ENCODE peak calls at places on chromosomes 5 and 9, in six cellular contexts. R is H1, U is tibial artery, N is PC-3, S is HAP-1, G is aorta. E is an unnamed sample. For H3K4me1 and H3K27me3, the result is how much of the 10 kb centered on the place peaks cover.

GRCh38 chr5:151081426-151082273 is 816 bp upstream of the TNIP1 start:
- DNase-seq in R (no peak), U (no peak), N (peak), S (peak), G (no peak), E (no peak)

GRCh38 chr5:90655423-90655822 is 96.8 kb downstream of the ADGRV1 start:
- DNase-seq in R (no peak), U (no peak), N (no peak), S (no peak), G (no peak), E (no peak)

GRCh38 chr5:74877624-74878304 is 11.6 kb upstream of the FAM169A start:
- DNase-seq in R (no peak), U (no peak), N (no peak), S (peak), G (no peak), E (no peak)

GRCh38 chr9:20790721-20791120 is 106.7 kb downstream of the FOCAD start:
- DNase-seq in R (no peak), U (no peak), N (no peak), S (no peak), G (no peak), E (no peak)

GRCh38 chr5:95821110-95822021 is 1.2 kb downstream of the GLRX start:
- DNase-seq in R (no peak), U (no peak), N (no peak), S (no peak), G (no peak), E (no peak)

GRCh38 chr5:137796279-137796678 is 42.1 kb upstream of the HNRNPA0 start:
- DNase-seq in R (no peak), U (no peak), N (no peak), S (no peak), G (no peak), E (no peak)

GRCh38 chr5:88539642-88540476 is 271.2 kb upstream of the TMEM161B start:
- DNase-seq in R (no peak), U (no peak), N (no peak), S (peak), G (no peak), E (no peak)

GRCh38 chr5:12245429-12245828 is 341.2 kb upstream of the CTNND2 start:
- DNase-seq in R (no peak), U (no peak), N (peak), S (no peak), G (no peak), E (no peak)

GRCh38 chr9:98038958-98039357 is 17.6 kb upstream of the NANS start:
- DNase-seq in R (no peak), U (no peak), N (no peak), S (no peak), G (no peak), E (no peak)

GRCh38 chr5:159712672-159713071 is 203.6 kb upstream of the ADRA1B start:
- DNase-seq in R (no peak), U (no peak), N (no peak), S (no peak), G (no peak), E (no peak)

GRCh38 chr9:108151161-108151586 is 661.6 kb upstream of the KLF4 start:
- DNase-seq in R (no peak), U (peak), N (no peak), S (no peak), G (no peak), E (no peak)

GRCh38 chr5:76402251-76402879 is 720 bp upstream of the IQGAP2 start:
- DNase-seq in R (no peak), U (peak), N (no peak), S (peak), G (peak), E (no peak)

GRCh38 chr5:119275146-119275872 is 80.5 kb upstream of the TNFAIP8 start:
- DNase-seq in R (no peak), U (no peak), N (peak), S (no peak), G (no peak), E (no peak)

GRCh38 chr9:84174486-84174885 is 166.1 kb downstream of the SLC28A3 start:
- DNase-seq in R (no peak), U (no peak), N (no peak), S (no peak), G (no peak), E (no peak)

GRCh38 chr5:90356612-90357011 is 52.9 kb downstream of the CETN3 start:
- DNase-seq in R (no peak), U (no peak), N (no peak), S (peak), G (no peak), E (no peak)

GRCh38 chr9:105690742-105691141 is 3.6 kb upstream of the TMEM38B start:
- DNase-seq in R (no peak), U (no peak), N (peak), S (no peak), G (no peak), E (no peak)

GRCh38 chr5:134553816-134554215 is 28.3 kb downstream of the JADE2 start:
- DNase-seq in R (no peak), U (no peak), N (no peak), S (no peak), G (no peak), E (no peak)

GRCh38 chr5:132414634-132415377 is 45.3 kb downstream of the SLC22A5 start:
- DNase-seq in R (no peak), U (no peak), N (peak), S (no peak), G (no peak), E (no peak)

GRCh38 chr9:33446507-33447403 is 638 bp downstream of the AQP3 start:
- DNase-seq in R (no peak), U (no peak), N (peak), S (no peak), G (peak), E (no peak)

GRCh38 chr5:75886706-75887105 is 169.5 kb upstream of the POC5 start:
- DNase-seq in R (no peak), U (no peak), N (peak), S (no peak), G (no peak), E (no peak)

GRCh38 chr9:91991621-91992435 is 41.8 kb upstream of the ROR2 start:
- DNase-seq in R (peak), U (no peak), N (no peak), S (no peak), G (no peak), E (no peak)

GRCh38 chr9:2087500-2088313 is 72.6 kb downstream of the SMARCA2 start:
- DNase-seq in R (no peak), U (no peak), N (peak), S (peak), G (no peak), E (peak)

GRCh38 chr9:80204054-80204453 is 632.3 kb downstream of the TLE4 start:
- DNase-seq in R (no peak), U (no peak), N (peak), S (no peak), G (no peak), E (no peak)

GRCh38 chr9:69229367-69229766 is 55.3 kb downstream of the TJP2 start:
- DNase-seq in R (no peak), U (no peak), N (no peak), S (no peak), G (no peak), E (no peak)

GRCh38 chr5:103693485-103693884 is 130.9 kb upstream of the NUDT12 start:
- DNase-seq in R (no peak), U (no peak), N (no peak), S (no peak), G (no peak), E (no peak)

GRCh38 chr5:154406231-154406630 is 39.6 kb upstream of the SAP30L start:
- DNase-seq in R (no peak), U (no peak), N (peak), S (no peak), G (no peak), E (no peak)

GRCh38 chr5:68086857-68087256 is 128.7 kb upstream of the PIK3R1 start:
- DNase-seq in R (no peak), U (peak), N (no peak), S (no peak), G (peak), E (no peak)

GRCh38 chr9:3517377-3518048 is 8.3 kb downstream of the RFX3 start:
- DNase-seq in R (no peak), U (no peak), N (no peak), S (no peak), G (no peak), E (no peak)

GRCh38 chr5:157059093-157059539 is at the start of gene HAVCR1:
- DNase-seq in R (no peak), U (no peak), N (no peak), S (no peak), G (no peak), E (no peak)

GRCh38 chr5:142145106-142145900 is 36.7 kb downstream of the NDFIP1 start:
- DNase-seq in R (peak), U (peak), N (peak), S (peak), G (peak), E (peak)

GRCh38 chr9:118643118-118643517 is 726.1 kb downstream of the BRINP1 start:
- DNase-seq in R (peak), U (no peak), N (peak), S (no peak), G (peak), E (peak)

GRCh38 chr5:180380856-180381255 is 27.7 kb upstream of the GFPT2 start:
- DNase-seq in R (no peak), U (no peak), N (no peak), S (no peak), G (no peak), E (no peak)

GRCh38 chr5:152631217-152631616 is 226.1 kb upstream of the NMUR2 start:
- DNase-seq in R (no peak), U (no peak), N (no peak), S (no peak), G (no peak), E (no peak)

DNA sequence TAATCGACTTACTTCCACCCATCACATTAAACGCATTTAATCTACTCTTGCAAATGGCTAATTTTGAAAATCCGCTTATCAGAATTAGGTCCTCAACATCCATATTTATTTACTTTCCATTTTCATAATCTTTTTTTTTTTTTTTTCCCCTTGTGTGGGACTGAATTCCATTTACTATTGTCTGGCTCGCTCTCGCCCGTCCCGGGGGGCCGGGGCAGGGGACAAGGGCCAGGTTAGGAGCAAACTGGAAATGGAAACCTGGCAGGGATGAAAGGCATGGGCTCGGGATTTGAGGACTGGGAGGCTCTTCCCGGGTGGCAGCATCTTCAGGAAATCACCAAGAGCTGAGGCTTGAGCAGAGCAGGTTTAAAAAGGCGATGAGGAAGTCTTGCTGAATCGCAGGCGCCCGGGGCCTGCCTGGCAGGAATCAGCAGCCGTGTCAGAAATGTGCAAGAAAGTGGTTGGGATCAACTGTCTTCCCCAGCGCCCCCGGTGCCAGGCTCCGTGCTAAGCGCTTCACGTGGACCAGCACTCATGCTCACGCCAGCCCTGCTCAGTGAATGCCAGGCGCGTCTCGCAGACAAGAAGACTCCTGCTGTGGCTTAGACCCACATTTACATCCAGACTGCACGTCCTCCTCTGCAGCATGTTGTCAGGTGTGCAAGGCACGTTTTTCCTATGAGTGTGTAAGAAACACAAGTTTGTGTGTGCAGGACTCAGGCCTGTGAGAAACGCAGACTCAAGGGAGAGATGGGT is 66.4 kb upstream of the UNC5A start:
- DNase-seq in R (peak), U (no peak), N (no peak), S (no peak), G (no peak), E (no peak)
- H3K4me3 ChIP-seq in R (peak), U (no peak), N (peak), S (no peak), G (no peak), E (peak)

DNA sequence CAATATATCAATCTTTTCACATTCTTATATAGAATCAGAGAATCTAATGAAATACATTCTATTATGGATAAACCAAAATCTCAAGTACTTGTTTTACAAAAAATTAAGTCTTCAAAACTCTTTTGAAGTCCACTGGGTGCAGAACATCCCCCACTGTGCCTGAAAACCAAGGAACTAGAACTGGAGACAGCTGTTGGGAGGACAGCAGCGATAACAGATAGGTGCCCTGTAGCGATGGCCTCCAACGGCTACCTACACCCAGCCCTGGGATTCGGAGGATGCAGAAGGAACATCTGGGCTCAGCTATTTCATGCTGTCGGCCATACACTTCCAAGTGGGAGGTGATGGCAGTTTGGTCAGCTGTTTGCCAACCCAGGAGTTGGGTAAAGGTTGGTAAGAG is 129.3 kb upstream of the LHFPL2 start:
- DNase-seq in R (no peak), U (no peak), N (no peak), S (no peak), G (no peak), E (no peak)
- H3K4me1 ChIP-seq in R (under half), U (under half), N (under half), S (under half), G (under half), E (under half)

GRCh38 chr9:130298663-130299279 is 33.2 kb downstream of the HMCN2 start:
- DNase-seq in R (peak), U (no peak), N (peak), S (peak), G (peak), E (peak)

GRCh38 chr9:130299785-130300615 is 34.4 kb downstream of the HMCN2 start:
- DNase-seq in R (no peak), U (no peak), N (no peak), S (no peak), G (peak), E (no peak)

GRCh38 chr9:130301483-130302286 is 36.1 kb downstream of the HMCN2 start:
- DNase-seq in R (no peak), U (peak), N (no peak), S (no peak), G (peak), E (no peak)

GRCh38 chr9:130302785-130303612 is 37.4 kb downstream of the HMCN2 start:
- DNase-seq in R (no peak), U (no peak), N (no peak), S (no peak), G (no peak), E (no peak)

GRCh38 chr9:130300739-130301138 is 35.2 kb downstream of the HMCN2 start:
- DNase-seq in R (no peak), U (no peak), N (no peak), S (no peak), G (no peak), E (no peak)
- H3K27me3 ChIP-seq in R (under half), U (under half), N (under half), S (under half), G (under half), E (under half)

GRCh38 chr9:136349546-136349945 is 14.0 kb downstream of the DNLZ start:
- DNase-seq in R (no peak), U (no peak), N (no peak), S (no peak), G (no peak), E (no peak)

GRCh38 chr9:136348691-136349090 is 14.9 kb downstream of the DNLZ start:
- DNase-seq in R (no peak), U (no peak), N (no peak), S (no peak), G (no peak), E (no peak)

GRCh38 chr9:136346157-136346481 is 17.4 kb downstream of the DNLZ start:
- DNase-seq in R (no peak), U (no peak), N (no peak), S (no peak), G (no peak), E (no peak)

GRCh38 chr9:136346927-136347465 is 16.5 kb downstream of the DNLZ start:
- DNase-seq in R (no peak), U (no peak), N (no peak), S (no peak), G (no peak), E (no peak)

DNA sequence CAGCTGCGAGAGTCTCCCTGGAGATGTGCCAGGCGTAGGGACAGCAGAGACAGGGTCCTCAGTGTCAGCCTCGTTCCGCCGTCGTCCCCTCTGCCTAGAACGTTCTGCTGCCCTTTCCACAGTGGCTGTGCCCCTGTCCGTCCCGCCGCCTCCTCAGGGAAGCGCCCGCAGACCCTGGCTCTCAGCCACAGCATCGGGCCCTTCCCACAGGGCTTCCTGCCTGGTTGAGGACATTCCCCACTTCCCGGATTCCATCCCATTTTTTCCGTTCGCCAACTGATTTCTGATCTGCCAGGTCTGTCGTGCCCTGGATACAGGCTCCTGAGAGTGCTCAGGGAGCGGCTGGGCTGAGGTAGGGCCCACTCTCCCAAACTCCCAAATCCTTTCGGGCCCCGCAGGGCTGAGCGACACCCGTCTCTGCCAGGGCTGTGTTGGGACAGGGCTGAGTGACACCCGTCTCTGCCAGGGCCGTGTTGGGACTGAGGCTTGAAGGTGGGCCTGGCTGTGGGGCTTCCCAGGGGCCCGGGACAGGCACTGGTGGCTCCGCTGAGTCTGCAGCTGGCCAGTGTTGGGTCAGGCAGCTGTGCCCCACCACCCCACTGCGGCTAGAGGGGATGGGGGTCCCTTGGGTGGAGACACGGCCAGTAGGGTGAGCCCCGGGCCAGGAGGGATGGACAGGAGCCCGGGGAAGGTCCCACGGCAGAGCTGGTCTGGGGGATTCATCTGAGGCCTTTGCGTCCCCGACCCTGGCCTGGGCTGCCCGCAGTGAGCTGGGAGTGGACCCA is 15.9 kb downstream of the DNLZ start:
- DNase-seq in R (no peak), U (no peak), N (no peak), S (no peak), G (no peak), E (no peak)
- H3K4me3 ChIP-seq in R (no peak), U (no peak), N (no peak), S (no peak), G (no peak), E (no peak)

DNA sequence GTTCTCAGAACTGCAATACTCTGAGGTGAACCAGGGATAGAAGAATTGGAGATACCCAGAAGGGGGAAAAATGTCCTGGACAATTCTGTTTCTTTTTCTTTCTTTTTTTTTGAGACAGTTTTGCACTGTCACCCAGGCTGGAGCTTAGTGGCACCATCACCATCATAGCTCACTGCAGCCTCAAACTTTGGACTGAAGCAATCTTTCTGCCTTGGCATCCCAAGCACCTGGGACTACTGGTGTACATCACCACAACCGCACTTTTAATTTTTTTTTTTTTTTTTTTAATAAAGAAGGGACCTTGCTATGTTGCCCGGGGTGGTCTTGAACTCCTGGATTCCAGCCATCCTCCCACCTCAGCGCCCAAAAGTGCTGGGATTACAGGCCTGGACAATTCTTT is 1.9 kb downstream of the EMB start:
- DNase-seq in R (no peak), U (no peak), N (no peak), S (no peak), G (no peak), E (no peak)
- H3K4me1 ChIP-seq in R (under half), U (under half), N (under half), S (under half), G (under half), E (under half)

DNA sequence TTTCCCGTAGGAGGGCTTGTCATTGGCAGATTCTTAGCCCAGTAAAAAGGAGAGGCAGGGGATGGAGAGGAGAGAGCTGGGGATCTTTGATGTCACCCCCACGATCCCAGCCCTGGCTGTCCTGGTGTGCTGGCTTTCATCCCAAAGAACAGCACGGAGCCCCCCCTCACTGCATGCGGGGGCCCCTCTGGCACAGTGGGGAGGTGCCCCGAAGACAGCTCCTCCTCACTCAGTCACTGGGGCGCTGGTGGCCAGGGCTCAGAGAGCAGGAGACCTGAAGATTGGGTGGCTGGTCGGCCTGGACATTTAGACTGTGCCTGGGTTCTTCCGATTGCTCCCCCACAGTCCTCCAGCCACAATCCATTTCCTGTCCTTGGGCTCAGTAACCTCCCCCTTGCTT is 207.5 kb downstream of the MELK start:
- DNase-seq in R (no peak), U (no peak), N (no peak), S (no peak), G (no peak), E (no peak)
- H3K27me3 ChIP-seq in R (under half), U (under half), N (under half), S (under half), G (under half), E (under half)

E was measured in iPS DF 6.9.